ENCODE peak calls at places on chromosomes 13 and 19, in five cellular contexts. P is IMR-90, M is body of pancreas, Z is Peyer's patch, U is A549. K is an unnamed sample. For H3K9me3, the result is how much of the 10 kb centered on the place peaks cover.

GRCh38 chr19:43639507-43640423 is at the start of gene CADM4:
- DNase-seq in P (no peak), M (peak), Z (peak), U (no peak), K (peak)

GRCh38 chr19:932647-933552 is 7.1 kb downstream of the ARID3A start:
- DNase-seq in P (peak), M (peak), Z (peak), U (peak), K (peak)

GRCh38 chr13:84845875-84846619 is 953.2 kb downstream of the SLITRK6 start:
- DNase-seq in P (no peak), M (no peak), Z (no peak), U (no peak), K (no peak)

GRCh38 chr19:14519245-14519859 is 1.2 kb upstream of the DNAJB1 start:
- DNase-seq in P (no peak), M (no peak), Z (no peak), U (no peak), K (no peak)

GRCh38 chr13:35411059-35411744 is 65.3 kb downstream of the MAB21L1 start:
- DNase-seq in P (no peak), M (no peak), Z (no peak), U (no peak), K (no peak)

GRCh38 chr13:99062593-99062992 is 84.7 kb upstream of the DOCK9 start:
- DNase-seq in P (peak), M (no peak), Z (no peak), U (no peak), K (peak)

GRCh38 chr19:5031231-5032100 is 62.6 kb downstream of the KDM4B start:
- DNase-seq in P (peak), M (peak), Z (peak), U (peak), K (peak)

GRCh38 chr19:45643927-45644771 is 5.0 kb upstream of the EML2 start:
- DNase-seq in P (no peak), M (no peak), Z (no peak), U (no peak), K (no peak)

GRCh38 chr19:24140099-24140498 is 53.1 kb downstream of the ZNF254 start:
- DNase-seq in P (peak), M (no peak), Z (no peak), U (peak), K (no peak)

GRCh38 chr13:106471957-106472543 is 63.4 kb downstream of the EFNB2 start:
- DNase-seq in P (peak), M (peak), Z (peak), U (peak), K (peak)

GRCh38 chr19:42283248-42284065 is 14.4 kb downstream of the CIC start:
- DNase-seq in P (peak), M (peak), Z (peak), U (peak), K (peak)

GRCh38 chr13:110964229-110965037 is 49.6 kb upstream of the ANKRD10 start:
- DNase-seq in P (no peak), M (no peak), Z (no peak), U (no peak), K (no peak)

GRCh38 chr13:98056839-98057410 is 86.0 kb upstream of the FARP1 start:
- DNase-seq in P (no peak), M (no peak), Z (no peak), U (no peak), K (no peak)

GRCh38 chr13:46521486-46521885 is 31.5 kb upstream of the LRCH1 start:
- DNase-seq in P (no peak), M (no peak), Z (no peak), U (no peak), K (no peak)

GRCh38 chr13:44972956-44973581 is 16.2 kb downstream of the NUFIP1 start:
- DNase-seq in P (peak), M (no peak), Z (no peak), U (peak), K (no peak)

GRCh38 chr19:246551-246950 is 44.7 kb downstream of the PLPP2 start:
- DNase-seq in P (no peak), M (no peak), Z (no peak), U (peak), K (no peak)

GRCh38 chr19:58559275-58560006 is 1.0 kb upstream of the UBE2M start:
- DNase-seq in P (peak), M (peak), Z (peak), U (peak), K (peak)

GRCh38 chr19:6118043-6118442 is 7.7 kb upstream of the RFX2 start:
- DNase-seq in P (no peak), M (no peak), Z (no peak), U (no peak), K (no peak)

GRCh38 chr19:13181747-13182388 is 31.7 kb downstream of the IER2 start:
- DNase-seq in P (peak), M (peak), Z (no peak), U (no peak), K (peak)

GRCh38 chr19:703651-704446 is 4.9 kb upstream of the PALM start:
- DNase-seq in P (peak), M (peak), Z (peak), U (peak), K (peak)

GRCh38 chr19:1130801-1131717 is 27.3 kb downstream of the GPX4 start:
- DNase-seq in P (no peak), M (no peak), Z (no peak), U (no peak), K (no peak)

GRCh38 chr13:100552755-100553154 is 35.8 kb downstream of the GGACT start:
- DNase-seq in P (no peak), M (no peak), Z (peak), U (no peak), K (no peak)

GRCh38 chr19:7853760-7854107 is 20.5 kb downstream of the PRR36 start:
- DNase-seq in P (no peak), M (peak), Z (no peak), U (no peak), K (no peak)

GRCh38 chr19:34838248-34838647 is 65.2 kb upstream of the ZNF599 start:
- DNase-seq in P (no peak), M (no peak), Z (no peak), U (peak), K (no peak)

GRCh38 chr19:32367948-32368536 is 22.6 kb downstream of the ZNF507 start:
- DNase-seq in P (no peak), M (no peak), Z (no peak), U (no peak), K (no peak)

GRCh38 chr13:21637296-21637695 is 33.3 kb upstream of the MICU2 start:
- DNase-seq in P (peak), M (peak), Z (peak), U (peak), K (no peak)

GRCh38 chr19:1098177-1099051 is 3.2 kb upstream of the POLR2E start:
- DNase-seq in P (peak), M (no peak), Z (peak), U (peak), K (no peak)

GRCh38 chr19:4369888-4370260 is 26.5 kb downstream of the MPND start:
- DNase-seq in P (peak), M (no peak), Z (no peak), U (no peak), K (no peak)

GRCh38 chr19:13689050-13689449 is 75.3 kb upstream of the MRI1 start:
- DNase-seq in P (peak), M (peak), Z (no peak), U (peak), K (no peak)

GRCh38 chr19:15173746-15174404 is 26.9 kb downstream of the NOTCH3 start:
- DNase-seq in P (no peak), M (no peak), Z (no peak), U (no peak), K (no peak)

GRCh38 chr13:91359071-91359470 is 11.6 kb downstream of the MIR17HG start:
- DNase-seq in P (no peak), M (no peak), Z (no peak), U (no peak), K (no peak)

GRCh38 chr13:48644951-48645350 is 8.8 kb upstream of the CYSLTR2 start:
- DNase-seq in P (no peak), M (no peak), Z (no peak), U (no peak), K (no peak)

GRCh38 chr13:40992678-40993077 is 26.4 kb downstream of the ELF1 start:
- DNase-seq in P (no peak), M (no peak), Z (no peak), U (no peak), K (no peak)

GRCh38 chr19:30014770-30015169 is 72.7 kb downstream of the URI1 start:
- DNase-seq in P (no peak), M (no peak), Z (no peak), U (no peak), K (no peak)

GRCh38 chr13:44934724-44935123 is 54.5 kb downstream of the NUFIP1 start:
- DNase-seq in P (peak), M (no peak), Z (no peak), U (no peak), K (no peak)

GRCh38 chr13:32136061-32136460 is 104.5 kb downstream of the FRY start:
- DNase-seq in P (no peak), M (no peak), Z (no peak), U (no peak), K (no peak)
- TF ChIP-seq POLR2A in P (no peak), M (no peak), Z (no peak), U (no peak), K (no peak)

GRCh38 chr13:26300140-26300539 is 46.2 kb downstream of the CDK8 start:
- DNase-seq in P (peak), M (no peak), Z (no peak), U (peak), K (no peak)
- H3K9me3 ChIP-seq in P (under half), M (under half), Z (under half), U (under half), K (under half)

GRCh38 chr19:40719414-40719894 is 2.5 kb downstream of the ITPKC start:
- DNase-seq in P (no peak), M (no peak), Z (peak), U (no peak), K (no peak)

GRCh38 chr19:40716655-40717324 is at the start of the genes COQ8B and ITPKC:
- DNase-seq in P (peak), M (peak), Z (peak), U (peak), K (peak)

GRCh38 chr19:40717880-40718773 is 1.2 kb downstream of the ITPKC start:
- DNase-seq in P (peak), M (peak), Z (peak), U (peak), K (no peak)

GRCh38 chr19:40717325-40717879 is 490 bp downstream of the ITPKC start:
- DNase-seq in P (no peak), M (peak), Z (peak), U (peak), K (peak)

DNA sequence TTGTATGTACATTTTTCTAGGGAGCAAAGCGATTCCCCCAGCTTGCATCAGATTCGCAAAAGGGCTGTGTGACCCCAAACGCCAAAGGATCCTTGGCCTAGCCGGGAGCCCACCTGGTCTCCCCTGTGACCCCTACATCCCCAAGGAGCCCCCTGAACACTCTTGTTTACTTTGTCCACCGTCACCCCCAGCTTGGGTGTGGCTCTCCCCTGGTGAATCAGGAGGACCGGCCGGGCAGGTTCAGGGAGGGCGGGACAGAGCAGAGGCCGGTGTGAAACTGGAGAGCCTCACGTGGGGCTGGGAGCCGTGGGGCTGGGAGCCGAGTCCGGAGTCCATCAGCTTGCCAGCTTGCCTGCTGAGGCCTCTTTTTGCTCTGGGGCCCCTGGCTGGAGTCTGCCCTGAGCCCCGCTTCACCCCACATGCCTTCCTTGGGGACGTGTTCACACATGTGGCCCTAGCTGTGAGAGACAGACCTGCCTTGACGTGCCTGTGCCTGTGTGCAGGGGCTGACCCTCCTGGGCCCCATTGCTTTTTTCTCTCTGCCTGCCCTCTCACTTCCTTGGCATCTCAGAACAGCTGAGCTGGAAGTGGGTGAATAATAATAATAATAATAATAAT is 2.0 kb downstream of the ITPKC start:
- DNase-seq in P (peak), M (peak), Z (peak), U (peak), K (peak)
- TF ChIP-seq POLR2A in P (peak), M (peak), Z (peak), U (peak), K (no peak)

GRCh38 chr19:36514012-36514612 is 14.0 kb downstream of the ZNF260 start:
- DNase-seq in P (no peak), M (no peak), Z (no peak), U (peak), K (no peak)
- H3K9me3 ChIP-seq in P (half or more), M (half or more), Z (under half), U (half or more), K (half or more)

GRCh38 chr19:11563530-11563929 is 4.5 kb upstream of the ELOF1 start:
- DNase-seq in P (no peak), M (no peak), Z (no peak), U (no peak), K (no peak)

GRCh38 chr19:11560404-11560988 is 1.5 kb upstream of the ELOF1 start:
- DNase-seq in P (peak), M (peak), Z (no peak), U (peak), K (peak)

GRCh38 chr19:11555246-11555645 is 3.8 kb downstream of the ELOF1 start:
- DNase-seq in P (no peak), M (no peak), Z (no peak), U (no peak), K (no peak)

GRCh38 chr19:11556634-11557420 is 2.2 kb downstream of the ELOF1 start:
- DNase-seq in P (no peak), M (no peak), Z (no peak), U (no peak), K (no peak)

DNA sequence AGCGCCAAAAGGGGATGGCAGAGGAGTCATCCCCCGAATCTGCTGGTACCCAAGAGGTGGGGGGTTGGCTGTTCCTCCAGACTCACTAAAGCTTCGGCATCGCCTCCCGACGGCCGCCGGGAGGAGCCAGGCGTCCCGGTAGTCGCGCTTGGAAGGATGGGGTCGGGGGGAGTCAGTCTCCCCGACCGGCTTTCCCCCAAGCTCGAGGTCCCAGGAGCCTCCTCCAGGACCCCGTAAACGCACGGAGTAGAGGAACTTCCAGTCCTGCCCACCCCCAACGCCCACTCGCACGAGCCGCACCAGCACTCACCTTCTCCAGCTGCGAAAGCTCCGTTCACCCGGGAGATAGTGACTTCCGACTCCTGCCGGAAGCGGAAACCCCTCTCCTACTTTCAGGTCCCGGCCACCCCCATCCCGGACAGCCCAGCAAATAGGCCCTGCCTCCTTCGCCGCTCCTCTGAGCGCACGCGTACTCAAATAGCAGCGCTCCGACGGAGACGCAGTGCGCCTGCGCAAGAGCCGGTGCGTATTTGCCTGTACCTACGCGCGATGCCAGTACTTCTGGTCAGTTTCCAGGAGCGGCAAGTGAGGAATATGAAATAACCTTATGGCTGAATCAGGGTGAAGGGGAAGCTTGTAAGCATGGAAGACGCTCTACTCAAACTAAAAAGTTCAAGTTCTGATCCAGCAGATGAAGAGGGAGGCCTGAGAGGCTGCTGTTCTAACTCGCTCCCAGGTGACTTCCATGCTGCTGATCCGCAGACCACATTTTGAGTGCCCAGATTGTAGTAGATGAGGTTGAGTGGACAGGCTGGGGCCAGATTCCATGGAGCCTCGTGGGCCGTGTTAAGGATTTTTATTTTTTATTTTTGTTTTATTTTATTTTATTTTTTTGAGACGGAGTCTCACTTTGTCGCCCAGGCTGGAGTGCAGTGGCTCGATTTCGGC is at the start of gene ELOF1:
- DNase-seq in P (peak), M (peak), Z (peak), U (peak), K (peak)
- TF ChIP-seq POLR2A in P (peak), M (peak), Z (peak), U (peak), K (peak)

DNA sequence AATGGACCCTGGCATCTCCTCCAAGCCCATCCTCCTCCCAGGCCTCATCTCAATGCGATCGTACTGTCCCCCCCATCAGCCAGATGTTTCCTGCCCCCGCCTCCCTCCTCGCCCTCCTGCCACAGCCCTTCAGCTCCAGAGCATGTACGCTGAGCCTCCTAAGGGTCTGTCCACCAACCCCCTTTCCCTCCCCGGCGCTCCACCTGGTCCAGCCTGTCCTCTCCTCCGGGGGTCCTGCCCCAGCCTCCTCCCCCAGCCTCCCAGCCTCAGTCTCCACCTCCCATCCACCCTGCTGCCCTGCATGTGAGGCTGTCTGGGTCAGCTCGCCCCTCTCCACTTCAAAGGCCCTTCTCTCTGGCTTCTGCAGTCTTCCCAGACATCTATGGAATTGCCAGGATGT is 4.5 kb downstream of the SIRT2 start:
- DNase-seq in P (no peak), M (no peak), Z (no peak), U (no peak), K (no peak)
- H3K9me3 ChIP-seq in P (under half), M (under half), Z (under half), U (under half), K (under half)

DNA sequence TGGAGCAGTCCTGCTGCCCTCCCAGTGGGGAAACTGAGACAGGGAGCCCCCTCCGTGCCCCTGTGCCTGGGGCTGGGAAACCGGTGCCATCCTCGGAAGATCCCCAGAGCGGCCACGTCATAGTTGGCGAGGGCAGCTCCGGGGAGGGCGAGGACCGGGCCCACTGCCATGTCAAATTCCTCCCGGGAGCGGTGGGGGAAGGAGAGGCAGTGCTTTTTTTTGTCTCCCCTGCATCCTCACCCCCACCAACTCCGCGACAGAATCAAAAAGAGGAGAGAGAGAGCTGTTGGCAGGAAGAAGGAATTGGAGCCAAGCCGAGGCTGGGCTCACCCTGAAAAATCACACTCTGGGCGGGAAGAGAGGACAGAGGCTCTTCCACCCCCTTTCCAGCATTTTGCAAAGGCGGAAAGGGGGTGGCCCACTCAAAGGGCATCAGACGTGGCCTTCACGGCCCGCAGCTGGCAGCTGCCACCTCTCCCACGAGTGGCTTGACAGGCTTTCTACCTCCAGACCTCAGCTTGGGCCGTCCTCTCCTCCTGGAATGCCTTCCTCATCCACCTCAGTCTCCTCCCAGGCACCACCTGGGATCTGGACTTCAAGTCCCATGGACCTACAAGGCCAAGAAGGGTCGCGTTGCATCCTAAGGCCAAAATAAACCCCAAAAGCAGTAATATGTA is 19.6 kb upstream of the NFIC start:
- DNase-seq in P (no peak), M (peak), Z (no peak), U (no peak), K (peak)
- TF ChIP-seq POLR2A in P (no peak), M (no peak), Z (no peak), U (no peak), K (no peak)

GRCh38 chr19:9538183-9539058 is at the start of gene ZNF426:
- DNase-seq in P (peak), M (peak), Z (peak), U (peak), K (peak)
- H3K9me3 ChIP-seq in P (under half), M (under half), Z (under half), U (under half), K (under half)